ENCODE peak calls at places on chromosome 7, in five cellular contexts. One of them, this sample, is unnamed.

GRCh38 chr7:71414490-71414889 is 282.5 kb downstream of the GALNT17 start:
- DNase-seq in brain microvascular endothelial cell: no peak
- DNase-seq in stimulated activated CD4-positive, alpha-beta T cell treated with anti-CD3 and anti-CD28 coated beads, TNF-alpha, amount 100 ng/mL, for 48 hours: no peak
- DNase-seq in germinal center: no peak
- DNase-seq in SJSA1: no peak
- DNase-seq in this sample: no peak

GRCh38 chr7:20407585-20408466 is 77.1 kb downstream of the ITGB8 start:
- DNase-seq in brain microvascular endothelial cell: peak; percentile 12
- DNase-seq in SJSA1: no peak
- DNase-seq in stimulated activated CD4-positive, alpha-beta T cell treated with anti-CD3 and anti-CD28 coated beads, TNF-alpha, amount 100 ng/mL, for 48 hours: no peak
- DNase-seq in germinal center: no peak
- DNase-seq in this sample: no peak

GRCh38 chr7:127986581-127987461 is 44.4 kb downstream of the LRRC4 start:
- DNase-seq in stimulated activated CD4-positive, alpha-beta T cell treated with anti-CD3 and anti-CD28 coated beads, TNF-alpha, amount 100 ng/mL, for 48 hours: no peak
- DNase-seq in germinal center: no peak
- DNase-seq in brain microvascular endothelial cell: no peak
- DNase-seq in SJSA1: no peak
- DNase-seq in this sample: no peak

GRCh38 chr7:123748171-123748733 is 551 bp downstream of the WASL start:
- DNase-seq in SJSA1: no peak
- DNase-seq in brain microvascular endothelial cell: peak; percentile 18
- DNase-seq in stimulated activated CD4-positive, alpha-beta T cell treated with anti-CD3 and anti-CD28 coated beads, TNF-alpha, amount 100 ng/mL, for 48 hours: peak; percentile 6
- DNase-seq in germinal center: peak; percentile 64
- DNase-seq in this sample: peak; percentile 23

GRCh38 chr7:5549096-5549896 is 125.7 kb upstream of the TNRC18 start:
- DNase-seq in brain microvascular endothelial cell: peak; percentile 83
- DNase-seq in stimulated activated CD4-positive, alpha-beta T cell treated with anti-CD3 and anti-CD28 coated beads, TNF-alpha, amount 100 ng/mL, for 48 hours: no peak
- DNase-seq in germinal center: no peak
- DNase-seq in SJSA1: peak; percentile 48
- DNase-seq in this sample: no peak

GRCh38 chr7:128194533-128195282 is 46.4 kb upstream of the LEP start:
- DNase-seq in SJSA1: no peak
- DNase-seq in stimulated activated CD4-positive, alpha-beta T cell treated with anti-CD3 and anti-CD28 coated beads, TNF-alpha, amount 100 ng/mL, for 48 hours: no peak
- DNase-seq in germinal center: no peak
- DNase-seq in brain microvascular endothelial cell: no peak
- DNase-seq in this sample: no peak

GRCh38 chr7:103637726-103638125 is 191.7 kb upstream of the SLC26A5 start:
- DNase-seq in germinal center: no peak
- DNase-seq in stimulated activated CD4-positive, alpha-beta T cell treated with anti-CD3 and anti-CD28 coated beads, TNF-alpha, amount 100 ng/mL, for 48 hours: no peak
- DNase-seq in SJSA1: peak; percentile 18
- DNase-seq in brain microvascular endothelial cell: peak; percentile 22
- DNase-seq in this sample: no peak

GRCh38 chr7:134364619-134365037 is 47.9 kb upstream of the SLC35B4 start:
- DNase-seq in brain microvascular endothelial cell: peak; percentile 29
- DNase-seq in germinal center: no peak
- DNase-seq in stimulated activated CD4-positive, alpha-beta T cell treated with anti-CD3 and anti-CD28 coated beads, TNF-alpha, amount 100 ng/mL, for 48 hours: no peak
- DNase-seq in SJSA1: no peak
- DNase-seq in this sample: no peak

GRCh38 chr7:157570531-157571200 is 233.9 kb downstream of the DNAJB6 start:
- DNase-seq in germinal center: no peak
- DNase-seq in SJSA1: peak; percentile 42
- DNase-seq in brain microvascular endothelial cell: peak; percentile 61
- DNase-seq in stimulated activated CD4-positive, alpha-beta T cell treated with anti-CD3 and anti-CD28 coated beads, TNF-alpha, amount 100 ng/mL, for 48 hours: no peak
- DNase-seq in this sample: no peak

GRCh38 chr7:128809363-128809762 is 17.6 kb downstream of the CCDC136 start:
- DNase-seq in SJSA1: no peak
- DNase-seq in germinal center: no peak
- DNase-seq in stimulated activated CD4-positive, alpha-beta T cell treated with anti-CD3 and anti-CD28 coated beads, TNF-alpha, amount 100 ng/mL, for 48 hours: no peak
- DNase-seq in brain microvascular endothelial cell: no peak
- DNase-seq in this sample: no peak

GRCh38 chr7:84950836-84951235 is 236.0 kb downstream of the SEMA3D start:
- DNase-seq in brain microvascular endothelial cell: peak; percentile 42
- DNase-seq in germinal center: no peak
- DNase-seq in stimulated activated CD4-positive, alpha-beta T cell treated with anti-CD3 and anti-CD28 coated beads, TNF-alpha, amount 100 ng/mL, for 48 hours: no peak
- DNase-seq in SJSA1: no peak
- DNase-seq in this sample: no peak

GRCh38 chr7:91408388-91409154 is 144.3 kb downstream of the FZD1 start:
- DNase-seq in SJSA1: peak; percentile 8
- DNase-seq in stimulated activated CD4-positive, alpha-beta T cell treated with anti-CD3 and anti-CD28 coated beads, TNF-alpha, amount 100 ng/mL, for 48 hours: no peak
- DNase-seq in brain microvascular endothelial cell: peak; percentile 1
- DNase-seq in germinal center: no peak
- DNase-seq in this sample: no peak

GRCh38 chr7:146661929-146662328 is 545.3 kb downstream of the CNTNAP2 start:
- DNase-seq in brain microvascular endothelial cell: no peak
- DNase-seq in stimulated activated CD4-positive, alpha-beta T cell treated with anti-CD3 and anti-CD28 coated beads, TNF-alpha, amount 100 ng/mL, for 48 hours: no peak
- DNase-seq in germinal center: no peak
- DNase-seq in SJSA1: no peak
- DNase-seq in this sample: no peak

GRCh38 chr7:42672339-42672990 is 239.4 kb downstream of the C7orf25 start:
- DNase-seq in stimulated activated CD4-positive, alpha-beta T cell treated with anti-CD3 and anti-CD28 coated beads, TNF-alpha, amount 100 ng/mL, for 48 hours: no peak
- DNase-seq in SJSA1: no peak
- DNase-seq in germinal center: no peak
- DNase-seq in brain microvascular endothelial cell: no peak
- DNase-seq in this sample: no peak

GRCh38 chr7:157603005-157603404 is 266.2 kb downstream of the DNAJB6 start:
- DNase-seq in SJSA1: no peak
- DNase-seq in brain microvascular endothelial cell: no peak
- DNase-seq in stimulated activated CD4-positive, alpha-beta T cell treated with anti-CD3 and anti-CD28 coated beads, TNF-alpha, amount 100 ng/mL, for 48 hours: no peak
- DNase-seq in germinal center: no peak
- DNase-seq in this sample: no peak

GRCh38 chr7:108227360-108227749 is 97.2 kb upstream of the LAMB4 start:
- DNase-seq in SJSA1: no peak
- DNase-seq in brain microvascular endothelial cell: no peak
- DNase-seq in stimulated activated CD4-positive, alpha-beta T cell treated with anti-CD3 and anti-CD28 coated beads, TNF-alpha, amount 100 ng/mL, for 48 hours: no peak
- DNase-seq in germinal center: no peak
- DNase-seq in this sample: no peak

GRCh38 chr7:158228986-158229385 is 358.6 kb downstream of the PTPRN2 start:
- DNase-seq in germinal center: no peak
- DNase-seq in SJSA1: no peak
- DNase-seq in brain microvascular endothelial cell: no peak
- DNase-seq in stimulated activated CD4-positive, alpha-beta T cell treated with anti-CD3 and anti-CD28 coated beads, TNF-alpha, amount 100 ng/mL, for 48 hours: no peak
- DNase-seq in this sample: no peak

This sample was measured in naive thymus-derived CD4-positive, alpha-beta T cell.